ENCODE peak calls at places on chromosomes 5 and 9, in six cellular contexts. One of them, this sample, is unnamed.

GRCh38 chr9:112168197-112168596 is 6.9 kb downstream of the SUSD1 start:
- DNase-seq in AG04450: no peak
- DNase-seq in IMR-90: no peak
- DNase-seq in psoas muscle: no peak
- DNase-seq in keratinocyte: no peak
- DNase-seq in A549: no peak
- DNase-seq in this sample: no peak

GRCh38 chr5:134502259-134502658 is 23.2 kb upstream of the JADE2 start:
- DNase-seq in AG04450: no peak
- DNase-seq in IMR-90: no peak
- DNase-seq in psoas muscle: no peak
- DNase-seq in keratinocyte: no peak
- DNase-seq in A549: no peak
- DNase-seq in this sample: no peak

GRCh38 chr9:131743501-131743900 is 3.6 kb upstream of the RAPGEF1 start:
- DNase-seq in AG04450: no peak
- DNase-seq in IMR-90: no peak
- DNase-seq in psoas muscle: no peak
- DNase-seq in keratinocyte: peak
- DNase-seq in A549: no peak
- DNase-seq in this sample: no peak

GRCh38 chr9:31084331-31084730 is 1300.1 kb upstream of the ACO1 start:
- DNase-seq in AG04450: no peak
- DNase-seq in IMR-90: no peak
- DNase-seq in psoas muscle: no peak
- DNase-seq in keratinocyte: no peak
- DNase-seq in A549: no peak
- DNase-seq in this sample: no peak

GRCh38 chr9:97563458-97564135 is 62.1 kb downstream of the TMOD1 start:
- DNase-seq in AG04450: no peak
- DNase-seq in IMR-90: no peak
- DNase-seq in psoas muscle: no peak
- DNase-seq in keratinocyte: no peak
- DNase-seq in A549: no peak
- DNase-seq in this sample: peak

GRCh38 chr5:137604348-137605095 is 105.4 kb upstream of the SPOCK1 start:
- DNase-seq in AG04450: no peak
- DNase-seq in IMR-90: no peak
- DNase-seq in psoas muscle: no peak
- DNase-seq in keratinocyte: no peak
- DNase-seq in A549: no peak
- DNase-seq in this sample: no peak

GRCh38 chr5:124789104-124789605 is 42.7 kb upstream of the ZNF608 start:
- DNase-seq in AG04450: no peak
- DNase-seq in IMR-90: peak
- DNase-seq in psoas muscle: no peak
- DNase-seq in keratinocyte: no peak
- DNase-seq in A549: peak
- DNase-seq in this sample: no peak

GRCh38 chr5:132420706-132421272 is 51.3 kb downstream of the SLC22A5 start:
- DNase-seq in AG04450: no peak
- DNase-seq in IMR-90: no peak
- DNase-seq in psoas muscle: no peak
- DNase-seq in keratinocyte: no peak
- DNase-seq in A549: no peak
- DNase-seq in this sample: no peak

GRCh38 chr5:80516826-80517225 is 28.9 kb downstream of the FAM151B start:
- DNase-seq in AG04450: peak
- DNase-seq in IMR-90: peak
- DNase-seq in psoas muscle: no peak
- DNase-seq in keratinocyte: no peak
- DNase-seq in A549: peak
- DNase-seq in this sample: peak

GRCh38 chr5:136028782-136029742 is at the start of gene TGFBI:
- DNase-seq in AG04450: peak
- DNase-seq in IMR-90: peak
- DNase-seq in psoas muscle: peak
- DNase-seq in keratinocyte: no peak
- DNase-seq in A549: peak
- DNase-seq in this sample: peak

GRCh38 chr5:134138416-134139376 is 24.2 kb downstream of the TCF7 start:
- DNase-seq in AG04450: no peak
- DNase-seq in IMR-90: peak
- DNase-seq in psoas muscle: no peak
- DNase-seq in keratinocyte: no peak
- DNase-seq in A549: no peak
- DNase-seq in this sample: peak

GRCh38 chr5:174093132-174093531 is 47.6 kb downstream of the NSG2 start:
- DNase-seq in AG04450: no peak
- DNase-seq in IMR-90: no peak
- DNase-seq in psoas muscle: no peak
- DNase-seq in keratinocyte: no peak
- DNase-seq in A549: no peak
- DNase-seq in this sample: no peak

GRCh38 chr5:23157169-23157568 is 304.0 kb upstream of the CDH12 start:
- DNase-seq in AG04450: no peak
- DNase-seq in IMR-90: no peak
- DNase-seq in psoas muscle: no peak
- DNase-seq in keratinocyte: no peak
- DNase-seq in A549: no peak
- DNase-seq in this sample: no peak

GRCh38 chr5:127754259-127754658 is 51.1 kb downstream of the CCDC192 start:
- DNase-seq in AG04450: peak
- DNase-seq in IMR-90: peak
- DNase-seq in psoas muscle: no peak
- DNase-seq in keratinocyte: no peak
- DNase-seq in A549: no peak
- DNase-seq in this sample: no peak

GRCh38 chr9:135536166-135536565 is 9.8 kb upstream of the OBP2A start:
- DNase-seq in AG04450: no peak
- DNase-seq in IMR-90: peak
- DNase-seq in psoas muscle: no peak
- DNase-seq in keratinocyte: no peak
- DNase-seq in A549: no peak
- DNase-seq in this sample: no peak

GRCh38 chr9:132789706-132790105 is 88.4 kb downstream of the AK8 start:
- DNase-seq in AG04450: no peak
- DNase-seq in IMR-90: no peak
- DNase-seq in psoas muscle: no peak
- DNase-seq in keratinocyte: no peak
- DNase-seq in A549: no peak
- DNase-seq in this sample: no peak

GRCh38 chr9:110875275-110875674 is 163.0 kb downstream of the LPAR1 start:
- DNase-seq in AG04450: no peak
- DNase-seq in IMR-90: no peak
- DNase-seq in psoas muscle: peak
- DNase-seq in keratinocyte: no peak
- DNase-seq in A549: no peak
- DNase-seq in this sample: no peak

GRCh38 chr5:59116231-59116900 is 533.5 kb downstream of the RAB3C start:
- DNase-seq in AG04450: no peak
- DNase-seq in IMR-90: peak
- DNase-seq in psoas muscle: no peak
- DNase-seq in keratinocyte: no peak
- DNase-seq in A549: no peak
- DNase-seq in this sample: no peak

GRCh38 chr5:55234171-55234700 is 828 bp upstream of the CCNO start:
- DNase-seq in AG04450: no peak
- DNase-seq in IMR-90: peak
- DNase-seq in psoas muscle: no peak
- DNase-seq in keratinocyte: no peak
- DNase-seq in A549: no peak
- DNase-seq in this sample: peak

GRCh38 chr9:89635816-89636215 is 31.0 kb downstream of the GADD45G start:
- DNase-seq in AG04450: no peak
- DNase-seq in IMR-90: no peak
- DNase-seq in psoas muscle: no peak
- DNase-seq in keratinocyte: no peak
- DNase-seq in A549: no peak
- DNase-seq in this sample: no peak

GRCh38 chr9:89633404-89633803 is 28.6 kb downstream of the GADD45G start:
- DNase-seq in AG04450: no peak
- DNase-seq in IMR-90: no peak
- DNase-seq in psoas muscle: no peak
- DNase-seq in keratinocyte: no peak
- DNase-seq in A549: no peak
- DNase-seq in this sample: no peak

GRCh38 chr9:89632136-89633135 is 27.6 kb downstream of the GADD45G start:
- DNase-seq in AG04450: no peak
- DNase-seq in IMR-90: no peak
- DNase-seq in psoas muscle: no peak
- DNase-seq in keratinocyte: no peak
- DNase-seq in A549: no peak
- DNase-seq in this sample: no peak

GRCh38 chr9:89635007-89635742 is 30.4 kb downstream of the GADD45G start:
- DNase-seq in AG04450: no peak
- DNase-seq in IMR-90: peak
- DNase-seq in psoas muscle: no peak
- DNase-seq in keratinocyte: no peak
- DNase-seq in A549: no peak
- DNase-seq in this sample: peak

DNA sequence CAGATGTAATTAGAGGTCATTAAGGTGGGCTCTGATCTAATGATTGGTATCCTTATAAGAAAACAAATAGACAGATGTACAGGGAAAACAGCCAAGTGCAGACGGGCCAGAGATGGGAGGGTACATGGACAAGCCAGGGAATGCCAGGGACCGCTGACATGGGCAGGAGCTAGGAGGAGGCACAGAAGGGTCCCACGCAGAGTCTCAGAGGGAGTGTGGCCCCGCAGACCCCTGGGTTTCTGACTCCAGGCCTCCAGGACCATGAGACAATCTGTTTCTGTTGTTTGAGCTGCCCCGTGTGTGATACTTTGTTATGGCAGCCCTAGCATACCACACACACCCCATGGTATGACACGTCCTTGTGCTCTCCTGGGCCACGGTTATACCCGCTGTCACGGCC is 29.1 kb downstream of the GADD45G start:
- DNase-seq in AG04450: no peak
- DNase-seq in IMR-90: no peak
- DNase-seq in psoas muscle: no peak
- DNase-seq in keratinocyte: no peak
- DNase-seq in A549: no peak
- DNase-seq in this sample: no peak
- TF ChIP-seq CTCF in AG04450: no peak
- TF ChIP-seq CTCF in IMR-90: no peak
- TF ChIP-seq CTCF in psoas muscle: no peak
- TF ChIP-seq CTCF in keratinocyte: no peak
- TF ChIP-seq CTCF in A549: no peak
- TF ChIP-seq CTCF in this sample: no peak

GRCh38 chr5:177380805-177381126 is 3.5 kb upstream of the SLC34A1 start:
- DNase-seq in AG04450: no peak
- DNase-seq in IMR-90: no peak
- DNase-seq in psoas muscle: no peak
- DNase-seq in keratinocyte: no peak
- DNase-seq in A549: no peak
- DNase-seq in this sample: no peak

GRCh38 chr5:177385720-177386119 is 1.5 kb downstream of the SLC34A1 start:
- DNase-seq in AG04450: no peak
- DNase-seq in IMR-90: no peak
- DNase-seq in psoas muscle: no peak
- DNase-seq in keratinocyte: no peak
- DNase-seq in A549: no peak
- DNase-seq in this sample: no peak

GRCh38 chr5:177382423-177383029 is 1.7 kb upstream of the SLC34A1 start:
- DNase-seq in AG04450: no peak
- DNase-seq in IMR-90: peak
- DNase-seq in psoas muscle: no peak
- DNase-seq in keratinocyte: no peak
- DNase-seq in A549: no peak
- DNase-seq in this sample: peak

GRCh38 chr5:177384134-177384533 is at the start of gene SLC34A1:
- DNase-seq in AG04450: no peak
- DNase-seq in IMR-90: no peak
- DNase-seq in psoas muscle: no peak
- DNase-seq in keratinocyte: no peak
- DNase-seq in A549: no peak
- DNase-seq in this sample: no peak

DNA sequence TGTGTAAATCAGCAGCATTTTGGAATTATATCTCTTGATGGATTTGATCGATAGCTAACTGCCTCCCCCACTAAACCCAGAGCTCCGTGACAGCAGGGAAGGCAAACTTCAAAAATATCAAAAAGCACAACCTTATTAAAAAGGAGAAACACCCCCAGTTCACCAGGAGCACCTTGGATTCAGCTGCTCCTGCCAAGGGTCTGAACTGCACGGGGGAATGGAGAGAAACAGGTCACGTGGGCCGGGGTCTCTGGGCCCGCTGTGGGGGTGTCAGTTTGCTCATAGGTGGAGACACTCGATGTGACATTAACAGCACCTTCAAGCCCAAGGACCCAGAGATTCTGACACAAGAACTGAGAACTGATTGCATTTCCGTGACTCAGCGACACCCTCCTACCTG is 1.1 kb upstream of the SLC34A1 start:
- DNase-seq in AG04450: no peak
- DNase-seq in IMR-90: no peak
- DNase-seq in psoas muscle: no peak
- DNase-seq in keratinocyte: no peak
- DNase-seq in A549: no peak
- DNase-seq in this sample: no peak
- H3K4me3 ChIP-seq in AG04450: no peak
- H3K4me3 ChIP-seq in IMR-90: no peak
- H3K4me3 ChIP-seq in psoas muscle: no peak
- H3K4me3 ChIP-seq in keratinocyte: no peak
- H3K4me3 ChIP-seq in A549: no peak
- H3K4me3 ChIP-seq in this sample: no peak

GRCh38 chr5:143101740-143102386 is 301.6 kb downstream of the NR3C1 start:
- DNase-seq in AG04450: no peak
- DNase-seq in IMR-90: no peak
- DNase-seq in psoas muscle: no peak
- DNase-seq in keratinocyte: no peak
- DNase-seq in A549: no peak
- DNase-seq in this sample: no peak

GRCh38 chr5:143108498-143109128 is 294.9 kb downstream of the NR3C1 start:
- DNase-seq in AG04450: no peak
- DNase-seq in IMR-90: no peak
- DNase-seq in psoas muscle: no peak
- DNase-seq in keratinocyte: no peak
- DNase-seq in A549: no peak
- DNase-seq in this sample: no peak

GRCh38 chr5:143105216-143105905 is 298.1 kb downstream of the NR3C1 start:
- DNase-seq in AG04450: no peak
- DNase-seq in IMR-90: no peak
- DNase-seq in psoas muscle: no peak
- DNase-seq in keratinocyte: peak
- DNase-seq in A549: no peak
- DNase-seq in this sample: no peak

GRCh38 chr5:143102414-143102813 is 301.1 kb downstream of the NR3C1 start:
- DNase-seq in AG04450: no peak
- DNase-seq in IMR-90: no peak
- DNase-seq in psoas muscle: peak
- DNase-seq in keratinocyte: no peak
- DNase-seq in A549: no peak
- DNase-seq in this sample: no peak

GRCh38 chr5:143106175-143106574 is 297.3 kb downstream of the NR3C1 start:
- DNase-seq in AG04450: no peak
- DNase-seq in IMR-90: peak
- DNase-seq in psoas muscle: peak
- DNase-seq in keratinocyte: no peak
- DNase-seq in A549: peak
- DNase-seq in this sample: peak
- TF ChIP-seq CTCF in AG04450: peak
- TF ChIP-seq CTCF in IMR-90: peak
- TF ChIP-seq CTCF in psoas muscle: peak
- TF ChIP-seq CTCF in keratinocyte: no peak
- TF ChIP-seq CTCF in A549: peak
- TF ChIP-seq CTCF in this sample: peak

GRCh38 chr9:89661956-89662717 is 57.3 kb downstream of the GADD45G start:
- DNase-seq in AG04450: peak
- DNase-seq in IMR-90: peak
- DNase-seq in psoas muscle: peak
- DNase-seq in keratinocyte: no peak
- DNase-seq in A549: peak
- DNase-seq in this sample: peak
- H3K4me3 ChIP-seq in AG04450: peak
- H3K4me3 ChIP-seq in IMR-90: peak
- H3K4me3 ChIP-seq in psoas muscle: peak
- H3K4me3 ChIP-seq in keratinocyte: no peak
- H3K4me3 ChIP-seq in A549: peak
- H3K4me3 ChIP-seq in this sample: peak